ENCODE peak calls at places on chromosomes 6 and 20, in ten cellular contexts. C, G, V, U, W, H, N, I, O and P are unnamed samples.

GRCh38 chr6:4567141-4567540 is 209.1 kb upstream of the CDYL start:
- DNase-seq in C (no peak), G (no peak), V (no peak), U (no peak), W (no peak), H (no peak), N (no peak), I (no peak), O (no peak), P (no peak)

GRCh38 chr6:36323062-36323461 is 13.6 kb downstream of the BNIP5 start:
- DNase-seq in C (no peak), G (no peak), V (no peak), U (no peak), W (no peak), H (no peak), N (no peak), I (no peak), O (no peak), P (no peak)

GRCh38 chr6:21220271-21220987 is 373.1 kb upstream of the SOX4 start:
- DNase-seq in C (no peak), G (no peak), V (no peak), U (no peak), W (no peak), H (no peak), N (peak), I (peak), O (no peak), P (no peak)

GRCh38 chr6:85580878-85581267 is 12.8 kb downstream of the SNX14 start:
- DNase-seq in C (peak), G (no peak), V (peak), U (no peak), W (no peak), H (no peak), N (no peak), I (peak), O (peak), P (no peak)

GRCh38 chr6:167730441-167730840 is 96.3 kb upstream of the AFDN start:
- DNase-seq in C (no peak), G (no peak), V (no peak), U (no peak), W (no peak), H (no peak), N (no peak), I (peak), O (no peak), P (no peak)

GRCh38 chr6:48472121-48472520 is 361.1 kb upstream of the PTCHD4 start:
- DNase-seq in C (no peak), G (no peak), V (no peak), U (no peak), W (no peak), H (no peak), N (no peak), I (no peak), O (no peak), P (no peak)

GRCh38 chr6:30485236-30485635 is 4.1 kb upstream of the HLA-E start:
- DNase-seq in C (no peak), G (no peak), V (no peak), U (no peak), W (no peak), H (no peak), N (no peak), I (no peak), O (no peak), P (no peak)

GRCh38 chr20:21702553-21703467 is 2.7 kb upstream of the PAX1 start:
- DNase-seq in C (no peak), G (peak), V (peak), U (peak), W (peak), H (peak), N (peak), I (no peak), O (no peak), P (no peak)

GRCh38 chr20:14282140-14282539 is 55.3 kb downstream of the FLRT3 start:
- DNase-seq in C (no peak), G (no peak), V (no peak), U (no peak), W (no peak), H (no peak), N (no peak), I (no peak), O (no peak), P (no peak)

GRCh38 chr6:165514621-165515020 is 148.4 kb downstream of the PDE10A start:
- DNase-seq in C (no peak), G (no peak), V (no peak), U (no peak), W (no peak), H (no peak), N (no peak), I (no peak), O (no peak), P (no peak)

GRCh38 chr6:117547688-117548621 is 54.4 kb downstream of the GOPC start:
- DNase-seq in C (peak), G (no peak), V (peak), U (no peak), W (peak), H (peak), N (peak), I (peak), O (peak), P (no peak)

GRCh38 chr6:53640361-53640760 is 25.2 kb downstream of the KLHL31 start:
- DNase-seq in C (no peak), G (no peak), V (no peak), U (no peak), W (no peak), H (no peak), N (no peak), I (no peak), O (no peak), P (no peak)

GRCh38 chr6:113969888-113970807 is 800 bp downstream of the HDAC2 start:
- DNase-seq in C (peak), G (no peak), V (peak), U (peak), W (peak), H (peak), N (peak), I (peak), O (no peak), P (peak)

GRCh38 chr6:7909323-7910276 is 988 bp downstream of the TXNDC5 start:
- DNase-seq in C (peak), G (peak), V (peak), U (no peak), W (peak), H (no peak), N (peak), I (peak), O (peak), P (peak)
- TF ChIP-seq POLR2A in C (no peak), G (peak), V (no peak), U (no peak), W (no peak), H (no peak), N (no peak), I (no peak), O (no peak), P (peak)

GRCh38 chr6:158805698-158806373 is 13.3 kb downstream of the EZR start:
- DNase-seq in C (no peak), G (no peak), V (no peak), U (no peak), W (no peak), H (no peak), N (no peak), I (peak), O (no peak), P (no peak)

GRCh38 chr6:158807515-158808441 is 11.4 kb downstream of the EZR start:
- DNase-seq in C (no peak), G (no peak), V (no peak), U (no peak), W (no peak), H (no peak), N (no peak), I (peak), O (no peak), P (no peak)

GRCh38 chr6:158801655-158802294 is 17.4 kb downstream of the EZR start:
- DNase-seq in C (peak), G (no peak), V (peak), U (no peak), W (no peak), H (no peak), N (no peak), I (peak), O (peak), P (no peak)

GRCh38 chr6:158799051-158799792 is 19.9 kb downstream of the EZR start:
- DNase-seq in C (no peak), G (no peak), V (peak), U (no peak), W (peak), H (no peak), N (peak), I (peak), O (no peak), P (no peak)

GRCh38 chr6:158803733-158804143 is 15.4 kb downstream of the EZR start:
- DNase-seq in C (no peak), G (no peak), V (peak), U (no peak), W (no peak), H (no peak), N (peak), I (peak), O (no peak), P (no peak)
- TF ChIP-seq POLR2A in C (no peak), G (no peak), V (no peak), U (no peak), W (no peak), H (no peak), N (no peak), I (no peak), O (no peak), P (no peak)

GRCh38 chr20:3795511-3796468 is at the start of gene CDC25B:
- DNase-seq in C (peak), G (peak), V (peak), U (peak), W (peak), H (peak), N (peak), I (peak), O (peak), P (peak)
- TF ChIP-seq POLR2A in C (no peak), G (peak), V (no peak), U (peak), W (peak), H (no peak), N (peak), I (no peak), O (peak), P (peak)

DNA sequence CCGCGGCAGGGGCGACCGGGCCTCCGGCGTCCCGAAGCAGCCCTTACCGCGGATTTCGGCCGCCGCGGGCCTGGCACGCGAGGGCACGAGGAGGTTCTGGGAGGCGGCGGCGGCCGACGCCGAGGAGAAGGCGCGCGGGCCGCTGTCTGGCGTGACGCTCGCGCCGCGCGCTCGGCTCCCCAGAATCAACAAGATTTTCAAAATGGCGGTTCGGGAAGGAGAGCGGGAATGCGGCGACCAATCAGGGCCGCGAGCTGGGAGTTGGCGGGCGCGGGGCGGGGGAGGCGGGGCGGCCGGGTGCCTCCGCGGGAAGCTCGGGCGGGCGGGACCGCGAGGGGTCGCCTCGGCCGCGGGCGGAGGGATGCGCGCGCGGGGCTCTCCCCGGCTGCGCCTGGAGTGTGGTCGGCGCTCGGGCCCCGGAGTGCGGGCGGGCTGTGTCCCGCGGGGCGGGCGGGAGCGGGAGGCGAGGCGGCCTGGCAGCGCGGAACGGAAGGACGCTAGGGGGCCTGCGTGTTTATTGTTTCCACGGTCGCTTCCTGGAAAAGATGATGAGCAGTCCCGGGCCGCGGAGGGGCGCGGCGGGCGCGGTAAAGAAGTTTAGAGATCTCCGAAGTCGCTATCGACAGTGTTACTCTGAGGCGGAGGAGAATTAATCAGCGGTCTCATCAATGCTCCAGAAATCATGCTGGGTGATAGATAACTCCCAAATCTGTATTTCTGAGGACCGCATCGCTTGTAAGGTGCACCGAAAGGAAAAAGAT is at the start of gene DEK:
- DNase-seq in C (peak), G (peak), V (peak), U (peak), W (peak), H (peak), N (peak), I (peak), O (peak), P (peak)
- TF ChIP-seq POLR2A in C (no peak), G (no peak), V (no peak), U (no peak), W (peak), H (no peak), N (peak), I (no peak), O (peak), P (peak)

GRCh38 chr6:89987830-89988229 is 93.6 kb downstream of the GJA10 start:
- DNase-seq in C (no peak), G (no peak), V (no peak), U (no peak), W (no peak), H (no peak), N (no peak), I (no peak), O (no peak), P (no peak)

GRCh38 chr6:89986650-89987074 is 92.4 kb downstream of the GJA10 start:
- DNase-seq in C (no peak), G (no peak), V (no peak), U (no peak), W (no peak), H (no peak), N (no peak), I (no peak), O (no peak), P (no peak)

GRCh38 chr6:89987140-89987539 is 92.9 kb downstream of the GJA10 start:
- DNase-seq in C (no peak), G (no peak), V (no peak), U (no peak), W (no peak), H (no peak), N (no peak), I (no peak), O (no peak), P (no peak)

GRCh38 chr6:89984926-89985743 is 90.9 kb downstream of the GJA10 start:
- DNase-seq in C (peak), G (no peak), V (peak), U (no peak), W (no peak), H (no peak), N (no peak), I (no peak), O (no peak), P (no peak)

DNA sequence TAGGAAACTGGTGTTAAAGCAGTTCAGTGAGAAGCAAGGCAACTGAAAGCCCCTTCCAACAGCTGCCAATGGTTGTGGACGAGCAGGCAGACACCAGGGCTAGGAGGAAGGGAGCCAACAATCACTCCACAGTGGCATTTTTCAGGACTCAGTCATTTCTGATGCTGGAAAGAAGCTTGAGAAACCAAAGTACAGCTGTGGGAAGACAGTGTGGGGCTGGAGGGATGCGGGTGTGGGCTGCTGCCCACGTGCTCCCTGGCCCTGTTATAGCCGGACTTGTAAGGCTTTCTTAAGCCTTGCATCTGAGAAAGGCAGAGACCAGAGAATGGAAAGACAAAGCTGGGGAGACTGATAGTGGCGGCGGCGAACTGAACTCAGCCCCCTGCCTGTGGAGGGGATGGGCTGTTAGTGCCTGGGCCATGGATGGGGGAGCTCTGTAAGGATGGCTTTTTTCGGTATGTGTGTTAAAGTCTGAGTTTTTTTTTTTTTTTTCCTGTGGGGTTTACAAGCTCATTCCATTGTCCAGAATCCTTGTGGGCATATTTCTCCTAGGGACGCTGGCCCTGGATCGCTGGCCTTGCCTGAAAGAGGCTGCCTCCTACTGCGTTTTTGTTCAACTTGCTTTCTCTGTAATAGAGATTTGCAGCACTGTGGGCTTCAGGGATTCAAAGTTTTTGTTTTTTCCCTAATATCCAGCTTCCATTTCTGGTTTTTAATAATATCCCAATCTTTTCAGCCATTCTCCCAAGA is 91.7 kb downstream of the GJA10 start:
- DNase-seq in C (no peak), G (no peak), V (no peak), U (no peak), W (no peak), H (no peak), N (no peak), I (no peak), O (no peak), P (no peak)
- TF ChIP-seq POLR2A in C (no peak), G (no peak), V (no peak), U (no peak), W (no peak), H (no peak), N (no peak), I (no peak), O (no peak), P (no peak)